ENCODE peak calls at places on chromosomes 7 and 10, in four cellular contexts. H is activated CD8-positive, alpha-beta memory T cell treated with anti-CD3 and anti-CD28 coated beads for 48 hours; G is nephron progenitor cell; A is activated T-helper 9 cell treated with anti-CD3 and anti-CD28 coated beads, Interleukin-2, amount 50 U/mL, for 16 hours. B is an unnamed sample.
A peak's percentile ranks its signal among the peaks of the same experiment; 100 is the strongest.

GRCh38 chr10:17425584-17426262 is 28.7 kb downstream of the ST8SIA6 start:
- DNase-seq in H (no peak), A (no peak), G (no peak), B (no peak)

GRCh38 chr10:11610151-11610854 is 1.1 kb downstream of the USP6NL start:
- DNase-seq in A (no peak), G (no peak), H (no peak), B (no peak)

GRCh38 chr10:132329565-132330485 is 2.2 kb upstream of the LRRC27 start:
- DNase-seq in A (no peak), H (no peak), G (no peak), B (no peak)

GRCh38 chr7:107506683-107507339 is 37.0 kb downstream of the GPR22 start:
- DNase-seq in H (no peak), A (no peak), G (no peak), B (no peak)

GRCh38 chr7:46080595-46081159 is 159.6 kb upstream of the IGFBP3 start:
- DNase-seq in H (no peak), A (no peak), G (no peak), B (no peak)

GRCh38 chr7:141675431-141676210 is 26.3 kb downstream of the DENND11 start:
- DNase-seq in A (no peak), H (no peak), G (no peak), B (no peak)

GRCh38 chr10:104045151-104046089 is 40.3 kb downstream of the COL17A1 start:
- DNase-seq in G (peak; percentile 56), H (no peak), A (no peak), B (no peak)

GRCh38 chr10:43202657-43203490 is 64.0 kb downstream of the RASGEF1A start:
- DNase-seq in H (no peak), G (peak; percentile 83), A (no peak), B (no peak)

GRCh38 chr10:70337201-70337651 is 45.2 kb downstream of the LRRC20 start:
- DNase-seq in H (no peak), G (no peak), A (no peak), B (no peak)

GRCh38 chr10:4242561-4243035 is 457.6 kb upstream of the KLF6 start:
- DNase-seq in H (no peak), G (no peak), A (no peak), B (no peak)

GRCh38 chr7:105990726-105991465 is 27.8 kb downstream of the CDHR3 start:
- DNase-seq in A (no peak), G (no peak), H (no peak), B (no peak)

GRCh38 chr10:10798021-10798420 is 219.7 kb upstream of the CELF2 start:
- DNase-seq in A (no peak), H (no peak), G (no peak), B (no peak)

GRCh38 chr7:134532155-134533089 is 5.1 kb downstream of the AKR1B10 start:
- DNase-seq in G (no peak), A (no peak), H (no peak), B (no peak)

B was measured in T-helper 17 cell.